ENCODE peak calls at places on chromosomes 3 and 15, in four cellular contexts. One of them, this sample, is unnamed.

GRCh38 chr3:177137774-177138705 is 59.2 kb downstream of the TBL1XR1 start:
- DNase-seq in ovary: no peak
- DNase-seq in A549: no peak
- DNase-seq in CD8-positive, alpha-beta T cell: no peak
- DNase-seq in this sample: no peak

GRCh38 chr3:159929181-159929893 is 59.3 kb upstream of the IL12A start:
- DNase-seq in CD8-positive, alpha-beta T cell: no peak
- DNase-seq in A549: peak; percentile 66
- DNase-seq in ovary: no peak
- DNase-seq in this sample: no peak

GRCh38 chr15:84955089-84955848 is 26.4 kb upstream of the PDE8A start:
- DNase-seq in A549: peak; percentile 89
- DNase-seq in ovary: peak; percentile 85
- DNase-seq in CD8-positive, alpha-beta T cell: peak; percentile 48
- DNase-seq in this sample: peak; percentile 64

GRCh38 chr15:90268415-90268814 is 2.9 kb downstream of the NGRN start:
- DNase-seq in ovary: no peak
- DNase-seq in CD8-positive, alpha-beta T cell: no peak
- DNase-seq in A549: no peak
- DNase-seq in this sample: no peak

GRCh38 chr15:66563126-66563525 is 2.7 kb downstream of the LCTL start:
- DNase-seq in CD8-positive, alpha-beta T cell: no peak
- DNase-seq in A549: no peak
- DNase-seq in ovary: no peak
- DNase-seq in this sample: no peak

GRCh38 chr3:97928986-97929385 is 43.2 kb downstream of the RIOX2 start:
- DNase-seq in A549: no peak
- DNase-seq in CD8-positive, alpha-beta T cell: no peak
- DNase-seq in ovary: no peak
- DNase-seq in this sample: no peak

GRCh38 chr15:84685304-84685703 is 27.3 kb upstream of the NMB start:
- DNase-seq in ovary: no peak
- DNase-seq in CD8-positive, alpha-beta T cell: no peak
- DNase-seq in A549: peak; percentile 82
- DNase-seq in this sample: no peak

GRCh38 chr3:71245971-71246860 is 337.3 kb downstream of the FOXP1 start:
- DNase-seq in CD8-positive, alpha-beta T cell: no peak
- DNase-seq in A549: no peak
- DNase-seq in ovary: no peak
- DNase-seq in this sample: no peak

GRCh38 chr3:172449468-172450149 is 1.4 kb upstream of the GHSR start:
- DNase-seq in CD8-positive, alpha-beta T cell: no peak
- DNase-seq in A549: no peak
- DNase-seq in ovary: no peak
- DNase-seq in this sample: no peak

GRCh38 chr3:55718475-55718874 is 231.4 kb upstream of the WNT5A start:
- DNase-seq in ovary: no peak
- DNase-seq in A549: no peak
- DNase-seq in CD8-positive, alpha-beta T cell: no peak
- DNase-seq in this sample: no peak

GRCh38 chr3:185687479-185687878 is 101.4 kb downstream of the SENP2 start:
- DNase-seq in CD8-positive, alpha-beta T cell: no peak
- DNase-seq in A549: no peak
- DNase-seq in ovary: no peak
- DNase-seq in this sample: no peak

GRCh38 chr3:167602041-167602440 is 51.7 kb downstream of the WDR49 start:
- DNase-seq in ovary: no peak
- DNase-seq in A549: no peak
- DNase-seq in CD8-positive, alpha-beta T cell: no peak
- DNase-seq in this sample: no peak

GRCh38 chr15:67927501-67928156 is 87.8 kb upstream of the RNU6-1 start:
- DNase-seq in A549: peak; percentile 51
- DNase-seq in CD8-positive, alpha-beta T cell: no peak
- DNase-seq in ovary: peak; percentile 70
- DNase-seq in this sample: no peak

GRCh38 chr3:126554560-126555525 is 3.9 kb downstream of the C3orf22 start:
- DNase-seq in CD8-positive, alpha-beta T cell: peak; percentile 6
- DNase-seq in ovary: no peak
- DNase-seq in A549: no peak
- DNase-seq in this sample: no peak

GRCh38 chr3:84108442-84108971 is 850.3 kb upstream of the CADM2 start:
- DNase-seq in CD8-positive, alpha-beta T cell: no peak
- DNase-seq in A549: peak; percentile 57
- DNase-seq in ovary: no peak
- DNase-seq in this sample: no peak

GRCh38 chr3:95705786-95706418 is 1108.5 kb upstream of the EPHA6 start:
- DNase-seq in CD8-positive, alpha-beta T cell: no peak
- DNase-seq in A549: peak; percentile 12
- DNase-seq in ovary: no peak
- DNase-seq in this sample: no peak

GRCh38 chr3:21662403-21662802 is 88.6 kb downstream of the ZNF385D start:
- DNase-seq in A549: no peak
- DNase-seq in CD8-positive, alpha-beta T cell: no peak
- DNase-seq in ovary: no peak
- DNase-seq in this sample: no peak

GRCh38 chr15:25287823-25288222 is 151.0 kb downstream of the UBE3A start:
- DNase-seq in CD8-positive, alpha-beta T cell: no peak
- DNase-seq in A549: no peak
- DNase-seq in ovary: no peak
- DNase-seq in this sample: no peak

GRCh38 chr3:120433662-120434331 is 17.0 kb downstream of the FSTL1 start:
- DNase-seq in CD8-positive, alpha-beta T cell: no peak
- DNase-seq in A549: no peak
- DNase-seq in ovary: no peak
- DNase-seq in this sample: no peak
- H3K27ac ChIP-seq in CD8-positive, alpha-beta T cell: no peak overlapping the region
- H3K27ac ChIP-seq in A549: peak overlapping the region; percentile 3
- H3K27ac ChIP-seq in ovary: no peak overlapping the region
- H3K27ac ChIP-seq in this sample: no peak overlapping the region

DNA sequence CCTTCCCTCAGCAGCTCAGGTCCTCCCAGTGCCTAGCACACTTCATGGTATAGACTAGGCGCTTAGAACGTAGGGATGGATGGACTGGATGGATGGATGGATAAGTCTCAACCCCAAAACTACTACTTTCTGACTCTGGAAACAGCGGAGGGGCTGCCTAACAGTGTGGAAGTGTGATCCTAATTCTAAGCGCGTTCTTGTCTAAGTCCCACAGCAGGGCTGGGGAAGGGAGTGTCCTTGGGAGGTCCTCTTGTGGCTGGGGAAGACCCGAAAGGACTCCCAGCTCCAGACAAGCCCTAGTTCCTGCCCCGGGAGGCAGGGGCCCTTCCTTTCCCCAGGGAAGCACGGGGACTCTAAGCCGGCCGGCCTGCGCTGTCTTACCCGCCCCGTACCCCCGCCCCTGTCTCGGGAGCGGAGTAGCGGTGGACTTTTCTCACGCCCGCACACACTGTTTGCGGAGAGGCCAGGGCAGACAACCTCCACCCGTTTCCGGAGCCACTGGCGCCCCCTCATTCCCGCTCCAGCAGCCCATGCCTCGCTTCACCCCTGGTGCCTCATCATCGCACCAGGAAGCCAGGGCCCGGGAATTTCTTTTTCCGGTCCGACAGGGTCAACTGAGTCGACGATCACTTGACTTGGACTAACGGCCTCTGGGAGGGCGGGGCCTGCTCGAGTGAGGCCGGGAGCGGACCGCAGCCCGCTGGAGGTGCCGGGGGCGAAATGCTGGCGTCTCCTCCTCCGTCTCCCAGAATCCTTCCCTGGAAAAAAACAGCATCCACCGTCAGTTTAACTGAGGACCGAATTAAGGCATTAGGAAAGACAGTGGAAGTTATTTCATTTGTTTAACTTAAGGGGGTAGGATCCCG is 133.3 kb downstream of the TBC1D2B start:
- DNase-seq in CD8-positive, alpha-beta T cell: peak; percentile 39
- DNase-seq in A549: peak; percentile 68
- DNase-seq in ovary: peak; percentile 83
- DNase-seq in this sample: peak; percentile 53
- H3K27ac ChIP-seq in CD8-positive, alpha-beta T cell: no peak overlapping the region
- H3K27ac ChIP-seq in A549: no peak overlapping the region
- H3K27ac ChIP-seq in ovary: peak overlapping the region; percentile 60
- H3K27ac ChIP-seq in this sample: peak overlapping the region; percentile 66

DNA sequence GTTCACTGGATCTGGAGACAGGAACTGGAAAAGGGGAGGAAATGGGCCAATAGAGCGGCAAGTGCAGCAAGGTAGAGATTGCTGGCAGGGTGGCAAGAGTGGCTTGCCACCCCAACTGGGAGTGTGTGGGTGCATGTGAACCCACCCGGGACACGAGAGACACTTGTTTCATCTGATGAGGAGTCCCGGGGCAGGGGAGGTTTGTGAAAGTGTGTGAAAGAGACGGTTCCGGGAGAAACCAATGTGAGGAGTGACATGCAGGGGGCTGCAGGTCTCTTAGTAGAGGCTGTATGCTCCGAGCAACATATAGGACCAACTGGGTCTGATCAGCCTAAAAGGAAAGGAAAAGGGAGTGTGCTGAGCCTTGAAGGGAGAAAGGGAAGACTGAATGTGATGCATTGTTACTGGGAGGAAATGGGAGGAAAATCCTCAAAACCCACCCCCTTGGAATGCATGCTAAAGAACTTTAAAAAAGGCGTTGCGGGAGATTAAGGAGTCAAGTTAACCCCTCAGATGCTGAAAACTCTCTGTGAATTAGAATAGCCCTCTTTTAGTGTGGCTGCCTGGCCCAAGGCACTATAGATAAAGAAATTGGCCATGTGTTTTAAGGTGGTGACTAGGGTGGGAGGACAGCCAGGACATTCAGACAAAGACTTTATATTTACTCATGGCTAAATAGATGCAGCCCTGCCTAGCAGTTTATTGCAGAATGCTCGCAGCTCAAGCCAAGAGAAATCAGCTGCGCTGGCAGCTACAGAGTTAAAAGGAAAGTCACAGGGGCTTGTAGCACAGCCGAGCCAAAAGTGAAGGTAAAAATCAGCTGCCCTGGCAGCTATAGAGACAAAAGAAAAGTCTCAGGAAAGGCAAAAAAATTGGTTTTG is 9.1 kb upstream of the SLC9C1 start:
- DNase-seq in A549: no peak
- DNase-seq in ovary: no peak
- DNase-seq in CD8-positive, alpha-beta T cell: no peak
- DNase-seq in this sample: no peak
- H3K27ac ChIP-seq in A549: no peak overlapping the region
- H3K27ac ChIP-seq in ovary: no peak overlapping the region
- H3K27ac ChIP-seq in CD8-positive, alpha-beta T cell: peak overlapping the region; percentile 19
- H3K27ac ChIP-seq in this sample: no peak overlapping the region

DNA sequence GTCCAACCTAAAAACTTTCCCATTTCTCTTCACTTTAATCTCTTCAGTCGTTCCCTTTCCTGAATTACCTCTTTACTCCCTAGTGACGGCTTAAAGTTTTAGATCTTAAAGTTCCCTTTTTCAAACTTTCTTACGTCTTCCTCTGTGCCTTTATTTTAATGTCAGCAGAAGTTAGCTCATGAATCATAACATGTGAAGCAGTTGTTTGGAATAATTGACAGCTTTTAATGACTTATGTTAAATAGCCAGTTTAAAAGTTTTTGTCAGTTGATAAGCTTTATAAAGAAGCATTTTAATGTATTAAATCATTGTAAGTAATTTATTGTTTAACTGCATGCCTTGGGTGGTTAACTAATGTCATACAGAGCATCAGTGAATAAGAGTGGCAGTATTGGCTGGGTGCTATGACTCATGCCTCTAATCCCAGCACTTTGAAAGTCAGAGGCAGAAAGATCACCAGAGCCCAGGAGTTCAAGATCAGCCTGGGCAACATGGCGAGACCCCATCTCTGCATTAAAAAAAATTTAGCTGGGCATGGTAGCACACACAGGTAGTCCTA is 33.9 kb downstream of the PIK3CA start:
- DNase-seq in ovary: no peak
- DNase-seq in CD8-positive, alpha-beta T cell: no peak
- DNase-seq in A549: no peak
- DNase-seq in this sample: no peak
- H3K27ac ChIP-seq in ovary: no peak overlapping the region
- H3K27ac ChIP-seq in CD8-positive, alpha-beta T cell: no peak overlapping the region
- H3K27ac ChIP-seq in A549: no peak overlapping the region
- H3K27ac ChIP-seq in this sample: no peak overlapping the region

DNA sequence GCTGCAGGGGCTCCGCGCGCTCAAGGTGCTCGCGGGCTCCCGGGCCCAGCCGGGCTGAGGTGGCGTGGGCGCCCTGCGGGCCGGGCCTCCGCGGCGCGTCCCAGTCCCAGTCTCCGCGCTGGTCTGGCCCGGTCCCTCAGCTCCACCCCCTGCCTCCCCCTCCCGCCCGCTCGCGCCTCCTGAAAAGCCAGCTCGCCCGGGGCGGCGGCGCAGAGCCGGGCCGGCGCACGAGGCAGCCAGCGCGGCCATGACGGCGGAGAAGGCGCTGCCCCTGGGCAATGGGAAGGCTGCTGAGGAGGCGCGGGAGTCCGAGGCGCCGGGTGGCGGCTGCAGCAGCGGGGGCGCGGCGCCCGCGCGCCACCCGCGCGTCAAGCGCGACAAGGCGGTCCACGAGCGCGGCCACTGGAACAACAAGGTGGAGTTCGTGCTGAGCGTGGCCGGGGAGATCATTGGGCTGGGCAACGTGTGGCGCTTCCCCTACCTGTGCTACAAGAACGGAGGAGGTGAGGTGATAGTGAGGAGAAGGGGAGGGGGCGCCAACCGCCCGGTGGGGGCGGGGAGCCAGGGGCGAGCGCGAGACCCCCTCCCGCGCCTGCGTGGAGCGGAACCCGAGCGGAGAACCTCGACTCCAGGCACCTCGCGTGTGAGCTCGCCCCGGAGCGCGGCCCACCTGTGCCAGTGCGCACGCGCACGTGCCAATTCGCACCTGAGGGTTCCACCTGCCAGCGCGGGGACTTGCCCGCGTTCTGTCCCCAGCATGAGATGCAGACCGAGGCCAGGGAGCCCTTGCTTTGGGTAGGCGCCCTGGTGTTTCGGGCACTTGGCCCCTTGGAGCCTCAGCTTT is at the start of gene SLC6A11:
- DNase-seq in A549: no peak
- DNase-seq in CD8-positive, alpha-beta T cell: no peak
- DNase-seq in ovary: no peak
- DNase-seq in this sample: peak; percentile 47
- H3K27ac ChIP-seq in A549: peak within 1 kb of the TSS; percentile 18
- H3K27ac ChIP-seq in CD8-positive, alpha-beta T cell: no peak within 1 kb of the TSS
- H3K27ac ChIP-seq in ovary: no peak within 1 kb of the TSS
- H3K27ac ChIP-seq in this sample: no peak within 1 kb of the TSS

DNA sequence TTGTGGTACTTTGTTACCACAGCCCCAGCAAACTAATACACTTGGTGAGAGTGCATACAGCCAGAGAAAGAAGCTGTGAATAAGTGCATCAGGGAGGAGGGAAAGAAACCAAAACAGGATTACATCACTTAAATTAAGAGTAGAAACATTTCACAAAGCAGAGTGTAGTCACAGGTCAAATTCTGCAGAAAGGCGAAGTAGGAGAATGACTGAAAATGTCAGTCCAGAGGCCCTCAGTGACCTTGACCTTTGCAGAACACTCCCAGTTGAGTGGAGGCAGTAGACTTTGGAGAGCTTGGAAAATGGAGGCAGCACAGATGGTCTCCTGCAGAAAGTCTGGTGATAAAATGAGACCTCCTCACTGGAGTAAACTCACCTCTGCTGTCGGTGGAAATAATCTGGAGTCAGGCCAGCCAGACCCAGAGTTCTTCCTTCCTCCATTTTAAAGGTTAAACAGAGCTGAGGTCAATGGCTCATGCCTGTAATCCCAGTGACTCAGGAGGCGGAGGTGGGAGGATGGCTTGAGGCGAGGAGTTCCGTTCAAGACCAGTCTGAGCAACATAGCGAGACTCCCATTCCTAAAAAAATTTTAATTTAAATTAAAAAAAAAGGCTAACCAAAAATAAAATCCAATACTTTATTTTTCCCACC is 5.0 kb downstream of the CD86 start:
- DNase-seq in ovary: no peak
- DNase-seq in A549: no peak
- DNase-seq in CD8-positive, alpha-beta T cell: no peak
- DNase-seq in this sample: no peak
- H3K27ac ChIP-seq in ovary: no peak overlapping the region
- H3K27ac ChIP-seq in A549: no peak overlapping the region
- H3K27ac ChIP-seq in CD8-positive, alpha-beta T cell: no peak overlapping the region
- H3K27ac ChIP-seq in this sample: no peak overlapping the region

GRCh38 chr3:57068437-57069089 is 8.1 kb downstream of the SPATA12 start:
- DNase-seq in ovary: peak; percentile 37
- DNase-seq in CD8-positive, alpha-beta T cell: peak; percentile 13
- DNase-seq in A549: peak; percentile 68
- DNase-seq in this sample: no peak
- H3K27ac ChIP-seq in ovary: no peak overlapping the region
- H3K27ac ChIP-seq in CD8-positive, alpha-beta T cell: no peak overlapping the region
- H3K27ac ChIP-seq in A549: peak overlapping the region; percentile 87
- H3K27ac ChIP-seq in this sample: no peak overlapping the region